ENCODE peak calls at places on chromosomes 4 and X, in nine cellular contexts. Z is SK-N-DZ; E is NCI-H748 treated with DMSO at 0.1 percent for 48 hours; C is AML-193; Y is HFFc6; V is GM23248; U is left lung; R is activated CD4-positive, alpha-beta T cell treated with anti-CD3 and anti-CD28 coated beads, Interleukin-2, amount 50 U/mL, for 24 hours; F is small intestine. G is an unnamed sample.
A peak's percentile ranks its signal among the peaks of the same experiment; 100 is the strongest.

GRCh38 chr4:102438396-102438795 is 62.8 kb upstream of the NFKB1 start:
- DNase-seq in C (no peak), Z (no peak), F (no peak), R (no peak), V (peak; percentile 71), U (no peak), E (no peak), Y (peak; percentile 50), G (no peak)

GRCh38 chr4:125229596-125230058 is 85.1 kb upstream of the FAT4 start:
- DNase-seq in Y (no peak), F (no peak), E (no peak), Z (no peak), V (no peak), R (no peak), C (no peak), U (peak; percentile 64), G (no peak)

GRCh38 chr4:3054169-3054759 is 20.1 kb downstream of the HTT-AS start:
- DNase-seq in Z (no peak), Y (no peak), C (no peak), V (no peak), F (no peak), U (no peak), R (no peak), E (no peak), G (no peak)

GRCh38 chr4:123661080-123661737 is 264.6 kb downstream of the SPRY1 start:
- DNase-seq in Y (peak; percentile 10), C (peak; percentile 32), E (no peak), V (peak; percentile 36), U (no peak), Z (no peak), F (peak; percentile 39), R (no peak), G (no peak)

GRCh38 chrX:120794525-120794975 is 81.1 kb downstream of the CT47B1 start:
- DNase-seq in E (no peak), Z (no peak), V (peak; percentile 52), Y (peak; percentile 29), R (no peak), U (no peak), C (no peak), F (no peak), G (no peak)

GRCh38 chr4:77036206-77036605 is 39.6 kb downstream of the CCNI start:
- DNase-seq in Y (peak; percentile 88), U (no peak), Z (no peak), R (no peak), C (no peak), E (no peak), V (peak; percentile 91), F (no peak), G (no peak)

GRCh38 chrX:8870411-8870810 is 69.2 kb upstream of the FAM9A start:
- DNase-seq in E (no peak), R (no peak), C (no peak), V (peak; percentile 54), F (no peak), U (no peak), Z (no peak), Y (no peak), G (no peak)

GRCh38 chrX:52031371-52031770 is 37.6 kb downstream of the MAGED4B start:
- DNase-seq in E (no peak), C (no peak), Y (no peak), V (no peak), U (no peak), Z (no peak), F (no peak), R (no peak), G (no peak)

GRCh38 chr4:69060651-69061308 is 35.5 kb upstream of the UGT2B7 start:
- DNase-seq in R (no peak), F (no peak), C (no peak), Z (no peak), E (no peak), U (no peak), V (no peak), Y (no peak), G (no peak)

GRCh38 chr4:87050596-87050995 is 115.8 kb downstream of the AFF1 start:
- DNase-seq in Z (no peak), U (no peak), R (no peak), F (no peak), V (no peak), C (no peak), Y (no peak), E (no peak), G (no peak)

GRCh38 chrX:17295788-17296187 is 79.2 kb upstream of the NHS start:
- DNase-seq in Y (no peak), F (no peak), Z (no peak), E (no peak), R (no peak), U (no peak), C (no peak), V (no peak), G (no peak)

GRCh38 chr4:81522711-81523110 is 51.0 kb upstream of the RASGEF1B start:
- DNase-seq in R (no peak), V (no peak), Z (no peak), C (no peak), Y (no peak), E (no peak), F (no peak), U (no peak), G (no peak)